ENCODE peak calls at places on chromosomes 11 and 22, in ten cellular contexts. J is left ventricle myocardium inferior, U is ecto neural progenitor cell, Q is SHP77, F is GF-D8, P is MCF 10A, N is SK-N-DZ, Z is OCI-LY7, H is astrocyte of the spinal cord, C is HuH-7. G is an unnamed sample.

GRCh38 chr11:92703431-92703830 is 266.0 kb upstream of the MTNR1B start:
- DNase-seq in N (no peak), F (no peak), U (no peak), Z (no peak), H (peak; percentile 68), Q (no peak), J (no peak), P (no peak), C (no peak), G (no peak)

GRCh38 chr11:84558085-84558905 is 1068.8 kb downstream of the DLG2 start:
- DNase-seq in U (no peak), J (no peak), C (peak; percentile 11), Q (peak; percentile 49), N (peak; percentile 62), Z (peak; percentile 74), H (peak; percentile 64), F (peak; percentile 15), P (peak; percentile 57), G (peak; percentile 76)

GRCh38 chr11:126345759-126346585 is 9.5 kb upstream of the ST3GAL4 start:
- DNase-seq in N (no peak), H (peak; percentile 41), Z (no peak), F (peak; percentile 100), J (no peak), U (no peak), P (peak; percentile 47), Q (no peak), C (no peak), G (no peak)

GRCh38 chr11:74926304-74927030 is 22.4 kb downstream of the XRRA1 start:
- DNase-seq in N (no peak), C (no peak), Q (no peak), J (no peak), Z (no peak), U (no peak), H (peak; percentile 55), F (no peak), P (peak; percentile 30), G (no peak)

GRCh38 chr22:49192180-49192856 is 635.4 kb downstream of the BRD1 start:
- DNase-seq in Q (no peak), C (no peak), N (no peak), F (no peak), H (no peak), P (no peak), J (no peak), Z (no peak), U (no peak), G (no peak)

GRCh38 chr11:32538804-32539203 is 44.8 kb upstream of the EIF3M start:
- DNase-seq in U (no peak), F (no peak), Q (no peak), Z (no peak), H (no peak), N (no peak), P (no peak), C (no peak), J (no peak), G (no peak)

GRCh38 chr22:36435516-36436415 is 45.7 kb downstream of the TXN2 start:
- DNase-seq in U (no peak), F (peak; percentile 74), J (no peak), Z (no peak), C (no peak), Q (peak; percentile 51), N (no peak), H (no peak), P (no peak), G (peak; percentile 81)

GRCh38 chr11:64127267-64128072 is 38.4 kb downstream of the MACROD1 start:
- DNase-seq in F (no peak), C (no peak), Z (no peak), U (no peak), Q (no peak), N (no peak), J (no peak), H (no peak), P (no peak), G (no peak)

GRCh38 chr11:129973068-129973467 is 29.6 kb downstream of the PRDM10 start:
- DNase-seq in Q (no peak), Z (peak; percentile 94), P (no peak), C (no peak), F (peak; percentile 90), U (no peak), N (no peak), H (no peak), J (no peak), G (peak; percentile 15)

GRCh38 chr11:1193326-1194230 is 29.3 kb upstream of the MUC5B start:
- DNase-seq in N (no peak), J (peak; percentile 11), C (no peak), P (no peak), U (peak; percentile 40), H (no peak), F (no peak), Q (no peak), Z (no peak), G (no peak)

G was measured in MM.1S.